ENCODE peak calls at places on chromosomes 12 and 14, in seven cellular contexts. S, W, K, R, Z, D and F are unnamed samples.
A peak's percentile ranks its signal among the peaks of the same experiment; 100 is the strongest.

GRCh38 chr12:3421599-3421998 is 69.4 kb upstream of the PRMT8 start:
- DNase-seq in R (no peak), S (no peak), W (no peak), Z (no peak), D (no peak), K (no peak), F (no peak)

GRCh38 chr12:123976227-123976826 is 3.3 kb downstream of the ZNF664 start:
- DNase-seq in D (no peak), W (no peak), K (no peak), Z (no peak), S (no peak), R (no peak), F (no peak)

GRCh38 chr14:77989441-77989891 is 180.7 kb upstream of the NRXN3 start:
- DNase-seq in S (no peak), W (no peak), D (peak; percentile 51), K (no peak), R (no peak), Z (no peak), F (peak; percentile 68)

GRCh38 chr12:14960548-14961465 is 594 bp downstream of the ARHGDIB start:
- DNase-seq in S (no peak), R (peak; percentile 37), D (peak; percentile 60), W (no peak), K (no peak), Z (no peak), F (no peak)

GRCh38 chr14:92959189-92959531 is 36.2 kb downstream of the CHGA start:
- DNase-seq in R (no peak), D (no peak), S (no peak), W (no peak), K (no peak), Z (no peak), F (no peak)

GRCh38 chr12:49365542-49365941 is 1.7 kb upstream of the SPATS2 start:
- DNase-seq in S (no peak), Z (no peak), R (no peak), W (no peak), D (no peak), K (no peak), F (no peak)

GRCh38 chr12:46269429-46270241 is 792 bp upstream of the SLC38A1 start:
- DNase-seq in D (no peak), W (peak; percentile 86), S (no peak), Z (no peak), K (no peak), R (no peak), F (no peak)

GRCh38 chr12:79566452-79566851 is 124.3 kb downstream of the PAWR start:
- DNase-seq in Z (no peak), K (no peak), R (no peak), W (no peak), S (no peak), D (no peak), F (no peak)

GRCh38 chr12:86724716-86725115 is 468.5 kb upstream of the MGAT4C start:
- DNase-seq in Z (no peak), R (no peak), D (no peak), W (no peak), K (peak; percentile 78), S (peak; percentile 36), F (no peak)

GRCh38 chr12:131390408-131391100 is 320.3 kb upstream of the SFSWAP start:
- DNase-seq in D (no peak), K (no peak), W (no peak), R (no peak), Z (no peak), S (no peak), F (no peak)

DNA sequence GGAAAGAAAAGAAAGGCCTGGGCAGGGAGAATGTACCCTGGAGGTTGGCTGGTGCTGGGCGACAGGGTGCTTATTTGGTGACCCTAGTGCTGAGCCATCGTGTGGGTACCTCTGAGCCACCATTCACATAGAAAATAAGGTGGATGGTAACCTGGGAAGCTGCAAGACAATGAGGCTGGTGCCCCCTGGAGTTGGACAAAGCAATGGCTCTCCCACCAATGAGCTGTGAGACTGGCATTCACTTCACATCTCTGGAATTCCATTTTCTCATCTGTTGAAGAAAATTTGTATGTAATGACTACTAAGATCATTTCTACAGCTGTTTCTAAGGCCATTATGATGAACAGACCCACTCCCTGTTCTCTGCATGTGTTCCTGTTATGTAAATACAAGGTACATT is 63.1 kb upstream of the IGF1 start:
- DNase-seq in D (no peak), K (peak; percentile 50), S (no peak), W (no peak), Z (no peak), R (no peak), F (no peak)
- TF ChIP-seq CTCF in D (no peak), K (peak; percentile 33), S (peak; percentile 30), W (no peak), Z (no peak), R (peak; percentile 51), F (no peak)

GRCh38 chr12:121121805-121122204 is 10.9 kb upstream of the P2RX7 start:
- DNase-seq in S (no peak), D (no peak), K (no peak), Z (no peak), R (no peak), W (no peak), F (no peak)

GRCh38 chr12:121120989-121121755 is 11.5 kb upstream of the P2RX7 start:
- DNase-seq in Z (no peak), D (no peak), S (no peak), W (no peak), R (peak; percentile 46), K (no peak), F (no peak)

GRCh38 chr12:121127501-121127900 is 5.2 kb upstream of the P2RX7 start:
- DNase-seq in Z (no peak), W (no peak), R (no peak), K (no peak), D (no peak), S (no peak), F (no peak)

GRCh38 chr12:121123488-121123887 is 9.2 kb upstream of the P2RX7 start:
- DNase-seq in W (no peak), Z (no peak), D (no peak), K (no peak), R (no peak), S (no peak), F (no peak)

GRCh38 chr12:121124402-121125109 is 8.1 kb upstream of the P2RX7 start:
- DNase-seq in W (no peak), Z (no peak), R (no peak), D (peak; percentile 40), S (peak; percentile 49), K (peak; percentile 92), F (no peak)
- TF ChIP-seq CTCF in W (no peak), Z (no peak), R (no peak), D (no peak), S (no peak), K (no peak), F (no peak)

DNA sequence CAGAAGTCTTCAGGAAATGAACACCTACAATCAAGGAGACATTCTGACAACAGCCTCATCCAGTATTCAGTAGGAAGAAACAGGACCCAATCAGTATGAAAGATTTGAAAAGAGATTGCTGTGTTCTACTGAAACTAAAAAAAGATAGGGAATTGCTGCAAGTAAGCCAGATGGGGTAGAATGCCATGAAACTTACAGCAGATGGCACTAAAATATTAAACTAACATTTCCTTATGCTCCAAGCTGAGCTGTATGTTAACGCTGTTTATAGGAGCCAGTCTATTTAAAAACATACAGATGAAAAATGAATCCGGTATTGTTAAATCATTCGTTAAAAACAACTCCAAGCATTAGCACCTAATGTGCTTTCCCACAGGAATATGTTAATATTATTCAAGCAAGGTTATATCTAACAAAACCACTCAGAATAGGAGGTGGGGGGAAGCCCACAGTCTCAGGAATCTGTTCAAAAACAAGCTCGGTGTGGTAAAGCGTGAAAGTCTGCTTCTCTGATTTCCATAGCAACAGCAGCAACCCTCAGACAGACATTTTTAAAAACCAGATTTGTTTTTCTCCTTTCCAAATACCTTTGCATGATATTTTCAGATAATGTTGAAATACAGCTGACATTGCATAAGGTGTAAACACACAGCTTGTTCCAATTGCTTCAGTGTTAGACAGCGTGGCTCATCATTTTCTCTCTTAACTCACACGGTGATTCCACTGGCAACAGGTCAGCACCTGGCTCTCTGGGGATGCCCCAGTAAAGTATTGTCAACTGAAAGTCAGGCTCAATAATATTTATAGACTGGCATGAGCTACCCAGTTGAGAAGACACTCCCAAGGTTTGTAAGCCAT is 131.4 kb upstream of the CCDC175 start:
- DNase-seq in K (no peak), D (no peak), S (no peak), R (peak; percentile 44), W (no peak), Z (no peak), F (no peak)
- TF ChIP-seq CTCF in K (no peak), D (no peak), S (no peak), R (peak; percentile 37), W (no peak), Z (no peak), F (no peak)

GRCh38 chr14:61569783-61570182 is 125.5 kb upstream of the HIF1A start:
- DNase-seq in W (no peak), R (no peak), D (no peak), S (no peak), Z (peak; percentile 59), K (peak; percentile 96), F (no peak)

GRCh38 chr14:61569308-61569707 is 126.0 kb upstream of the HIF1A start:
- DNase-seq in D (no peak), K (no peak), Z (no peak), W (no peak), R (no peak), S (no peak), F (no peak)

GRCh38 chr14:61568572-61569011 is 126.7 kb upstream of the HIF1A start:
- DNase-seq in Z (peak; percentile 72), S (no peak), D (no peak), R (peak; percentile 77), K (no peak), W (no peak), F (no peak)

GRCh38 chr14:61566537-61567225 is 128.6 kb upstream of the HIF1A start:
- DNase-seq in D (no peak), S (no peak), W (no peak), K (peak; percentile 87), R (no peak), Z (no peak), F (no peak)

DNA sequence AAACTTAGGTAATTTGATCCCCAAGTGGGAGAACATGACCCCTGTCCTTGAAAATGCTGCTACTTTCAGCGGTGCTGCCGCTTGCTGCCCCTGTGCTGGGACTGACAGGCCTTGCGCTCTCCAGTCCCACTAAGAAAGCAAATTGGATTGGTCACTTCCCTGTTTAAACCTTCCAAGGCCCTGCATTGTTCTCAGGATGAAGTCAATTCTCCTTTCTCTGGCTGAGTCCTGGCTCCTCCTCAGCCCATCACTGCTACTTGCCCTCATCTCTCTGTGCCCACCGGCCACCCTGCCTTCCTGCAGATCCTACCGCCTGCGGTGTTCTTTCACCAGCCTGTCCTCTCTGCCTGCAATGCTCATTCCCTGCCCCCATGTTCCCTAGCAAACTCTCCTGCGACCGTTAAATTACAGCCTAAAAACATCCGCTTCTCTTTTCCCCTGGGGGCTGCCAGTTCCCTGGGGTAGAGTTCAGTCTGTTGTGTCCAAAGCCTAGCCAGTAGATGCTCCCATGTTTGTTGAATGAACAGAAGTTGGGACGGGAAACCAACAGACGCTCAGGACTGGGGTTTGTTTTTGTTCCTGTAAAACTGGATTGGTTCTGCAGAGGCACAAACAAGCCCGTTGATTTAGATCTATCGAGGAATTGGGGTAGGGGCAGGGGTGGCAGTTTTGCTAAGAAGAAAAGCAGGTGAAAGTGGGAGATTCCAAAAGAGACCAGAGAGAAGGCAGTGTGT is 127.3 kb upstream of the HIF1A start:
- DNase-seq in W (no peak), Z (no peak), D (peak; percentile 68), S (no peak), K (no peak), R (no peak), F (no peak)
- TF ChIP-seq CTCF in W (no peak), Z (no peak), D (no peak), S (no peak), K (peak; percentile 13), R (no peak), F (no peak)

GRCh38 chr12:32036477-32037263 is 70.0 kb upstream of the BICD1 start:
- DNase-seq in K (no peak), W (peak; percentile 23), R (no peak), S (no peak), Z (no peak), D (no peak), F (no peak)
- TF ChIP-seq CTCF in K (no peak), W (no peak), R (no peak), S (no peak), Z (no peak), D (no peak), F (no peak)